ENCODE peak calls at places on chromosomes 3 and 15, in five cellular contexts. W, A, T, L and X are unnamed samples.

GRCh38 chr15:61659571-61660190 is 400.6 kb downstream of the VPS13C start:
- DNase-seq in A (no peak), L (no peak), T (no peak), W (no peak), X (no peak)

GRCh38 chr15:47820780-47821319 is 103.5 kb downstream of the SEMA6D start:
- DNase-seq in L (no peak), W (no peak), T (no peak), A (no peak), X (no peak)

GRCh38 chr3:128310286-128311058 is 156.2 kb downstream of the DNAJB8 start:
- DNase-seq in W (no peak), L (no peak), A (no peak), T (no peak), X (no peak)

GRCh38 chr3:188174309-188175044 is 20.5 kb downstream of the LPP start:
- DNase-seq in T (no peak), L (no peak), A (no peak), W (no peak), X (no peak)

GRCh38 chr3:186653984-186654383 is 11.8 kb upstream of the HRG start:
- DNase-seq in A (peak; percentile 49), T (no peak), W (no peak), L (no peak), X (no peak)

GRCh38 chr3:123063034-123063433 is 3.8 kb upstream of the PDIA5 start:
- DNase-seq in W (no peak), L (no peak), T (no peak), A (no peak), X (no peak)

GRCh38 chr3:190618349-190619030 is 104.6 kb downstream of the IL1RAP start:
- DNase-seq in L (no peak), W (no peak), T (no peak), A (no peak), X (no peak)

GRCh38 chr3:107452436-107452835 is 70.3 kb upstream of the BBX start:
- DNase-seq in W (no peak), L (no peak), T (peak; percentile 44), A (no peak), X (no peak)

GRCh38 chr3:130950641-130951040 is 56.8 kb downstream of the ATP2C1 start:
- DNase-seq in T (no peak), L (no peak), A (no peak), W (no peak), X (no peak)

GRCh38 chr15:60384052-60384451 is 13.7 kb downstream of the ANXA2 start:
- DNase-seq in A (no peak), T (no peak), L (no peak), W (no peak), X (no peak)

GRCh38 chr3:12750223-12750622 is 8.8 kb downstream of the TMEM40 start:
- DNase-seq in L (peak; percentile 77), T (peak; percentile 79), W (no peak), A (no peak), X (no peak)

GRCh38 chr15:37008205-37008604 is 92.1 kb downstream of the MEIS2 start:
- DNase-seq in A (no peak), T (no peak), L (no peak), W (no peak), X (no peak)

GRCh38 chr3:95815828-95816227 is 998.6 kb upstream of the EPHA6 start:
- DNase-seq in L (no peak), A (no peak), T (no peak), W (no peak), X (no peak)

GRCh38 chr3:196287066-196287404 is 491 bp downstream of the PCYT1A start:
- DNase-seq in A (peak; percentile 32), W (no peak), T (peak; percentile 14), L (no peak), X (no peak)

GRCh38 chr3:66153471-66153870 is 67.3 kb upstream of the SLC25A26 start:
- DNase-seq in L (no peak), W (no peak), A (no peak), T (no peak), X (no peak)

GRCh38 chr3:138426211-138426610 is 8.2 kb upstream of the ESYT3 start:
- DNase-seq in L (no peak), W (no peak), T (no peak), A (no peak), X (no peak)

GRCh38 chr3:172051310-172051956 is 12.1 kb downstream of the FNDC3B start:
- DNase-seq in W (no peak), A (no peak), L (no peak), T (no peak), X (no peak)

GRCh38 chr3:106345353-106346027 is 476.7 kb upstream of the CBLB start:
- DNase-seq in T (peak; percentile 95), W (no peak), L (no peak), A (peak; percentile 34), X (no peak)

GRCh38 chr15:60787737-60788513 is 309.0 kb upstream of the ICE2 start:
- DNase-seq in A (no peak), T (no peak), W (no peak), L (no peak), X (no peak)

GRCh38 chr3:10515396-10515795 is 10.0 kb upstream of the ATP2B2 start:
- DNase-seq in L (no peak), T (no peak), W (peak; percentile 10), A (no peak), X (no peak)

GRCh38 chr3:184262166-184262926 is 993 bp upstream of the CAMK2N2 start:
- DNase-seq in A (no peak), T (no peak), W (no peak), L (peak; percentile 92), X (no peak)

GRCh38 chr15:94000603-94001002 is 230.8 kb upstream of the MCTP2 start:
- DNase-seq in W (no peak), A (no peak), L (no peak), T (no peak), X (no peak)

GRCh38 chr3:53823026-53823955 is 22.9 kb downstream of the CHDH start:
- DNase-seq in W (peak; percentile 70), L (no peak), A (no peak), T (no peak), X (no peak)

GRCh38 chr3:100210777-100211145 is 50.0 kb upstream of the TBC1D23 start:
- DNase-seq in T (peak; percentile 88), L (no peak), W (no peak), A (peak; percentile 78), X (no peak)

GRCh38 chr15:71559616-71560015 is 250.7 kb upstream of the NR2E3 start:
- DNase-seq in A (no peak), W (no peak), T (no peak), L (no peak), X (no peak)

GRCh38 chr3:196111939-196112386 is 30.1 kb upstream of the TFRC start:
- DNase-seq in W (no peak), L (no peak), T (no peak), A (no peak), X (no peak)

GRCh38 chr3:141231923-141232861 is 567 bp downstream of the PXYLP1 start:
- DNase-seq in L (peak; percentile 68), W (peak; percentile 90), A (peak; percentile 24), T (no peak), X (peak; percentile 91)

DNA sequence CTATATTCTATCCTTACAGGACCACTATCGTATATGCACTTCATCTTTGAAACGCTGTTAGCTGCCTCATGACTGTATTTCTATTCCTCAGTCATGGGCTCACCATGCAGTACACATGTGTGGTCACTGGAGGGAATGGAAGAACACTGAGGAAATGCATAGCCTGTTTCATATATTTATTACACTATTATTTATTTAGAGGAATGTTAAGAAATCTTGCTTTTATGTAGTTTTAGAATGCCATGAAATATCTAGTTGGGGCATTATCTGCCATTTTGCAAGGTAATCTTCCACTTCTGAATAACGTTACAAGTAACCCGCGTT is 155.7 kb downstream of the IGF1R start:
- DNase-seq in T (no peak), A (peak; percentile 26), L (no peak), W (no peak), X (no peak)
- TF ChIP-seq CTCF in T (peak; percentile 66), A (peak; percentile 42), L (no peak), W (no peak), X (no peak)

DNA sequence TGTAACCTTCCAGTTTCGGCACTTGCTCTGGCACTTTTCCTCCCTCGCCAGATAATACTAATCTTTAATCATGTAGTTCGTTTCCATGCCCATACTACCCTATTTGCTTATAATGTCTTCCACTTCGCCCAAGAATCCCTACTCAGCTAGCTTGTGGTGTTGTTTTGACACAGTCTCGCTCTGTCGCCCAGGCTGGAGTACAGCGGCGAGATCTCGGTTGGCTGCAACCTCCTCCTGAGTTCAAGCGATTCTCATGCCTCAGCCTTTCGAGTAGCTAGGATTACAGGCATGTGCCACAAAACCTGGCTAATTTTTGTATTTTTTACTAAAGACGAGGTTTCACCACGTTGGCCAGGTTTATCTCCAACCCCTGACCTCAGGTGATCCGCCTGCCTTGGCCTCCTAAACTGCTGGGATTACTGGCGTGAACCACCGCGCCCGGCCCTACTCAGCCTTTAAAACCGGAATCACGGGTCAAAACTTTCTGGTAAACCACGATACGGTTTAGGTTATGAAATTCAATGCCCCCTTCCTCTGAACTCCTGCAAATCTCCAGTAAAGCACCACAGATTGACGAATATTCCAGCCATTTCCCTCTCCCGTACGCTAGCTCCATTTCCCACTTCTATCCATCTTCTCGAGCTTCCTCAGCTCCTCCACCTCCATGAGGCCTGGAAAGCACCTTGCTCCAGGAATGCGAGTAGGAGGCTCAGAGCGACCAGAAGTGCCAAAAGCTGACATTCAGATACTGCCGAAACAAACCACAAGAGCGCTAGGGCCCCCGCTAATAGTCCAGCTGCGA is 869 bp upstream of the RAD51 start:
- DNase-seq in A (no peak), L (no peak), W (no peak), T (peak; percentile 67), X (no peak)
- TF ChIP-seq CTCF in A (no peak), L (no peak), W (no peak), T (no peak), X (no peak)

GRCh38 chr3:161175506-161175905 is 45.6 kb upstream of the NMD3 start:
- DNase-seq in L (no peak), W (no peak), A (no peak), T (no peak), X (no peak)

GRCh38 chr3:161171113-161171512 is 50.0 kb upstream of the NMD3 start:
- DNase-seq in W (peak; percentile 88), T (peak; percentile 32), L (peak; percentile 11), A (no peak), X (no peak)

GRCh38 chr3:161166051-161166450 is 55.1 kb upstream of the NMD3 start:
- DNase-seq in L (no peak), T (no peak), W (no peak), A (no peak), X (no peak)

GRCh38 chr3:161171639-161172552 is 49.2 kb upstream of the NMD3 start:
- DNase-seq in A (no peak), L (no peak), T (no peak), W (no peak), X (no peak)
- TF ChIP-seq CTCF in A (peak; percentile 31), L (no peak), T (peak; percentile 21), W (no peak), X (peak; percentile 12)

DNA sequence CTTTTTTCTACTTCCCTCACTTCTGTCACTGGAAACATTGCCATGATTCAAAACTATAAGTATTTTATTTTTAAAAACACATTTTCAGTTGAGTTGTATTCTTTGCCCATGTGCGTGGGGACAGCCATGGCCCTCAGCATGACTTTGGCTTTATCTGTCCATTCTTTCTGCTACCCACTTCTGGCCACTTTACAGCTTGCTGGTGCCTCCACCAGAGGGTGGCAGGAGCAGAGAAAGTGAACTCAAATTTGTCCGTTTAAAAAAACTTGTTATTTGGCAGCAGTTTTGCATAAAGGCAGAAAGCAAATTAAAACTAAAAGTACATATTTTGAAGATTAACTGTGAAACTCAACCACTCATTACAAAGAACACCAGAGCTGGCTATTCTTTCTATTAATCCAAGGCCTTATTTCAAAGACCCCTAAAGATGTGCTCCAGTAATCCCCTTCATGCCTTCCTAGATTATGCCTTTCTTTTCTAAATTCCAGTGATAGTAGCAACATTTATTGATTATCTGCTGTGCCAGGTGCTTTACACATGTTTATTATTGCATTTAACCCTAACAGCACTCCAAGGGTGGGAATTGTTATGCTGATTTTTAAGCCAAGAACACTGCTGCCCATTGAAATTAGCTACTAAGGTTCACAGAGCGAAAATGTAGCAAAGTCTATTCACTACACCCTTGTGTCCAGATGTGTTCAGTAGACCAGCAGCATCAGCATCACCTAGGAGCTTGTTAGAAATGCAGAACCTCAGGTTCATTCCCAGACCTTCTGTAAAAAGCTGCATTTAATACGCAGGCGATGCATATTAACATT is 134.8 kb downstream of the THRB start:
- DNase-seq in T (no peak), A (no peak), W (no peak), L (no peak), X (no peak)
- TF ChIP-seq CTCF in T (no peak), A (no peak), W (no peak), L (peak; percentile 19), X (no peak)